ENCODE peak calls at places on chromosomes 5 and 9, in six cellular contexts. One of them, this sample, is unnamed.

GRCh38 chr5:117455236-117456233 is 880.9 kb upstream of the SEMA6A start:
- DNase-seq in mesenchymal stem cell: no peak
- DNase-seq in H1: peak
- DNase-seq in neuronal stem cell: no peak
- DNase-seq in H9: peak
- DNase-seq in trophoblast cell: no peak
- DNase-seq in this sample: no peak

GRCh38 chr9:114733814-114734213 is 51.8 kb upstream of the TEX48 start:
- DNase-seq in neuronal stem cell: no peak
- DNase-seq in mesenchymal stem cell: peak
- DNase-seq in H9: no peak
- DNase-seq in trophoblast cell: peak
- DNase-seq in H1: no peak
- DNase-seq in this sample: peak

GRCh38 chr9:1966725-1967366 is 48.3 kb upstream of the SMARCA2 start:
- DNase-seq in neuronal stem cell: no peak
- DNase-seq in H9: no peak
- DNase-seq in mesenchymal stem cell: no peak
- DNase-seq in H1: no peak
- DNase-seq in trophoblast cell: no peak
- DNase-seq in this sample: no peak

GRCh38 chr9:133429216-133429613 is 7.0 kb downstream of the ADAMTS13 start:
- DNase-seq in mesenchymal stem cell: no peak
- DNase-seq in neuronal stem cell: no peak
- DNase-seq in H9: peak
- DNase-seq in H1: no peak
- DNase-seq in trophoblast cell: no peak
- DNase-seq in this sample: no peak

GRCh38 chr5:87400305-87400899 is 12.3 kb downstream of the CCNH start:
- DNase-seq in neuronal stem cell: no peak
- DNase-seq in trophoblast cell: no peak
- DNase-seq in H9: no peak
- DNase-seq in H1: no peak
- DNase-seq in mesenchymal stem cell: peak
- DNase-seq in this sample: peak

GRCh38 chr5:152335461-152335860 is 69.6 kb downstream of the NMUR2 start:
- DNase-seq in mesenchymal stem cell: no peak
- DNase-seq in H9: no peak
- DNase-seq in neuronal stem cell: no peak
- DNase-seq in trophoblast cell: no peak
- DNase-seq in H1: no peak
- DNase-seq in this sample: no peak

GRCh38 chr9:72041775-72042194 is 18.6 kb downstream of the C9orf57 start:
- DNase-seq in neuronal stem cell: no peak
- DNase-seq in H1: no peak
- DNase-seq in H9: no peak
- DNase-seq in mesenchymal stem cell: no peak
- DNase-seq in trophoblast cell: no peak
- DNase-seq in this sample: peak

GRCh38 chr9:127751269-127752054 is 16.4 kb upstream of the TOR2A start:
- DNase-seq in neuronal stem cell: no peak
- DNase-seq in H9: peak
- DNase-seq in mesenchymal stem cell: peak
- DNase-seq in H1: no peak
- DNase-seq in trophoblast cell: no peak
- DNase-seq in this sample: no peak

GRCh38 chr9:78882501-78882900 is 585.6 kb downstream of the PSAT1 start:
- DNase-seq in H1: no peak
- DNase-seq in neuronal stem cell: no peak
- DNase-seq in mesenchymal stem cell: no peak
- DNase-seq in H9: no peak
- DNase-seq in trophoblast cell: no peak
- DNase-seq in this sample: no peak

GRCh38 chr5:150615141-150615699 is 25.2 kb upstream of the SYNPO start:
- DNase-seq in H9: no peak
- DNase-seq in H1: no peak
- DNase-seq in neuronal stem cell: no peak
- DNase-seq in mesenchymal stem cell: no peak
- DNase-seq in trophoblast cell: no peak
- DNase-seq in this sample: peak

GRCh38 chr9:132732326-132732725 is 62.1 kb downstream of the GTF3C4 start:
- DNase-seq in H1: no peak
- DNase-seq in mesenchymal stem cell: peak
- DNase-seq in neuronal stem cell: no peak
- DNase-seq in H9: no peak
- DNase-seq in trophoblast cell: peak
- DNase-seq in this sample: no peak

GRCh38 chr5:73947876-73948275 is 321.9 kb downstream of the ARHGEF28 start:
- DNase-seq in mesenchymal stem cell: no peak
- DNase-seq in trophoblast cell: no peak
- DNase-seq in H9: no peak
- DNase-seq in H1: no peak
- DNase-seq in neuronal stem cell: no peak
- DNase-seq in this sample: no peak

GRCh38 chr5:18465833-18466681 is 831.8 kb downstream of the TAF11L14 start:
- DNase-seq in H1: peak
- DNase-seq in H9: peak
- DNase-seq in trophoblast cell: peak
- DNase-seq in mesenchymal stem cell: peak
- DNase-seq in neuronal stem cell: peak
- DNase-seq in this sample: peak

GRCh38 chr9:75483636-75484035 is 395.3 kb downstream of the OSTF1 start:
- DNase-seq in H9: no peak
- DNase-seq in H1: no peak
- DNase-seq in mesenchymal stem cell: no peak
- DNase-seq in trophoblast cell: no peak
- DNase-seq in neuronal stem cell: no peak
- DNase-seq in this sample: no peak

GRCh38 chr5:159801303-159801702 is 115.0 kb upstream of the ADRA1B start:
- DNase-seq in trophoblast cell: no peak
- DNase-seq in neuronal stem cell: no peak
- DNase-seq in H9: no peak
- DNase-seq in mesenchymal stem cell: no peak
- DNase-seq in H1: no peak
- DNase-seq in this sample: no peak

GRCh38 chr9:31590091-31590490 is 794.4 kb upstream of the ACO1 start:
- DNase-seq in neuronal stem cell: no peak
- DNase-seq in H1: no peak
- DNase-seq in mesenchymal stem cell: peak
- DNase-seq in H9: no peak
- DNase-seq in trophoblast cell: no peak
- DNase-seq in this sample: no peak

GRCh38 chr5:137734962-137735530 is 843 bp downstream of the KLHL3 start:
- DNase-seq in mesenchymal stem cell: peak
- DNase-seq in neuronal stem cell: no peak
- DNase-seq in H1: no peak
- DNase-seq in trophoblast cell: no peak
- DNase-seq in H9: peak
- DNase-seq in this sample: peak

GRCh38 chr5:39341934-39342333 is 22.4 kb downstream of the C9 start:
- DNase-seq in H1: no peak
- DNase-seq in neuronal stem cell: no peak
- DNase-seq in trophoblast cell: no peak
- DNase-seq in mesenchymal stem cell: no peak
- DNase-seq in H9: no peak
- DNase-seq in this sample: no peak

GRCh38 chr5:31364881-31365636 is 166.8 kb downstream of the DROSHA start:
- DNase-seq in neuronal stem cell: no peak
- DNase-seq in H1: no peak
- DNase-seq in H9: no peak
- DNase-seq in trophoblast cell: peak
- DNase-seq in mesenchymal stem cell: no peak
- DNase-seq in this sample: peak

GRCh38 chr5:32170303-32171170 is 3.6 kb downstream of the GOLPH3 start:
- DNase-seq in H1: no peak
- DNase-seq in trophoblast cell: peak
- DNase-seq in H9: no peak
- DNase-seq in mesenchymal stem cell: peak
- DNase-seq in neuronal stem cell: no peak
- DNase-seq in this sample: peak

GRCh38 chr5:81827522-81827921 is 76.6 kb upstream of the SSBP2 start:
- DNase-seq in H1: no peak
- DNase-seq in mesenchymal stem cell: no peak
- DNase-seq in trophoblast cell: no peak
- DNase-seq in neuronal stem cell: no peak
- DNase-seq in H9: no peak
- DNase-seq in this sample: no peak

GRCh38 chr5:148928141-148928540 is 101.7 kb downstream of the ADRB2 start:
- DNase-seq in trophoblast cell: no peak
- DNase-seq in H1: no peak
- DNase-seq in H9: no peak
- DNase-seq in mesenchymal stem cell: no peak
- DNase-seq in neuronal stem cell: no peak
- DNase-seq in this sample: peak

GRCh38 chr5:172479034-172479783 is 24.9 kb upstream of the SH3PXD2B start:
- DNase-seq in H9: peak
- DNase-seq in H1: peak
- DNase-seq in trophoblast cell: peak
- DNase-seq in neuronal stem cell: peak
- DNase-seq in mesenchymal stem cell: peak
- DNase-seq in this sample: peak

GRCh38 chr9:98887918-98888510 is 55.7 kb upstream of the COL15A1 start:
- DNase-seq in neuronal stem cell: no peak
- DNase-seq in trophoblast cell: no peak
- DNase-seq in H9: no peak
- DNase-seq in mesenchymal stem cell: no peak
- DNase-seq in H1: no peak
- DNase-seq in this sample: peak

GRCh38 chr5:96297290-96297689 is 135.8 kb downstream of the PCSK1 start:
- DNase-seq in H1: no peak
- DNase-seq in H9: no peak
- DNase-seq in trophoblast cell: peak
- DNase-seq in neuronal stem cell: no peak
- DNase-seq in mesenchymal stem cell: peak
- DNase-seq in this sample: peak

GRCh38 chr5:132389453-132390286 is 20.2 kb downstream of the SLC22A5 start:
- DNase-seq in H1: no peak
- DNase-seq in H9: no peak
- DNase-seq in trophoblast cell: peak
- DNase-seq in mesenchymal stem cell: peak
- DNase-seq in neuronal stem cell: no peak
- DNase-seq in this sample: peak

GRCh38 chr5:150118561-150119229 is 32.3 kb upstream of the CSF1R start:
- DNase-seq in neuronal stem cell: no peak
- DNase-seq in mesenchymal stem cell: no peak
- DNase-seq in trophoblast cell: no peak
- DNase-seq in H1: no peak
- DNase-seq in H9: peak
- DNase-seq in this sample: no peak

DNA sequence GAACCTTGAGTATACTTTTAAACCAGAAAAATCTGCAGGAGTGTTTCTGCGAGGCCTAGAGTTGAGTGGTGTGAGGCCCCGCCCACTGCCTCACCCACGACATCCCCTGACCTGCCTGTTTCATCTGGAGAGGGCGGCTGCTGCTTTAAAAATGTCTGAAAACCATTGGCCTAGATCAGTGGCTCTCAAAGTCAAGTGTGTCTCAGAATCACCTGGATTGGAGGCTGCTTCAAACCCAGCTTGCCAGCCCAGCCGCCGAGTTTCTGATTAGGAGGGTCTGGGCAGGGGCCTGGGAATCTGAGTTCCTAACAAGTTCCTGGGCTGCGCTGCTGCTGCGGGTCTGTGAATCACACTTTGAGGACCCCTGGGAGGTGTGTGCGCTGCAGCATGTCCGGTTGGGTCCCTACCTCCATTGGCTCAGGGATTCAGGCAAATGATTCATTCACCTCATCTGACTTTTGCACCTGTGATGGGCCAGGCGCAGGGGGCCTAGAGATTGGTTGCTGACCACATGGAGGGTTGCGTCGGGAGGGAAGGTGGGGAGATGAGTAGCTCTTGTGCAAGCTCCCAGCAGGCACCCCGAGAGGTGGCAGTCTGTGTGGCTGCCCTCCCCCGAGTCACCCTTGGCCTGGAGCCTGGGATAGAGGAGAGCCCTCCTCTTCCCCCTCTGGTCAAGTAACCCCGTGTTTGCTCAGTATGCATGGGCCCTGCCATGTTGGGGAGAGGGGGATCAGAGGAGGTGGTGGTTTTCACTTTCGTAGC is 27.6 kb upstream of the HMCN2 start:
- DNase-seq in neuronal stem cell: no peak
- DNase-seq in trophoblast cell: no peak
- DNase-seq in H1: no peak
- DNase-seq in mesenchymal stem cell: peak
- DNase-seq in H9: no peak
- DNase-seq in this sample: no peak
- H3K4me2 ChIP-seq in neuronal stem cell: no peak
- H3K4me2 ChIP-seq in trophoblast cell: no peak
- H3K4me2 ChIP-seq in H1: no peak
- H3K4me2 ChIP-seq in mesenchymal stem cell: no peak
- H3K4me2 ChIP-seq in H9: no peak
- H3K4me2 ChIP-seq in this sample: no peak

GRCh38 chr5:1013238-1013947 is 4.8 kb downstream of the NKD2 start:
- DNase-seq in trophoblast cell: no peak
- DNase-seq in neuronal stem cell: no peak
- DNase-seq in H9: no peak
- DNase-seq in H1: no peak
- DNase-seq in mesenchymal stem cell: no peak
- DNase-seq in this sample: no peak
- H3K14ac ChIP-seq in trophoblast cell: no peak
- H3K14ac ChIP-seq in neuronal stem cell: peak
- H3K14ac ChIP-seq in H9: no peak
- H3K14ac ChIP-seq in H1: no peak
- H3K14ac ChIP-seq in mesenchymal stem cell: no peak
- H3K14ac ChIP-seq in this sample: no peak

GRCh38 chr5:79811081-79811480 is 121.4 kb downstream of the CMYA5 start:
- DNase-seq in mesenchymal stem cell: no peak
- DNase-seq in trophoblast cell: no peak
- DNase-seq in H1: no peak
- DNase-seq in neuronal stem cell: no peak
- DNase-seq in H9: no peak
- DNase-seq in this sample: no peak

GRCh38 chr5:79802404-79802803 is 112.8 kb downstream of the CMYA5 start:
- DNase-seq in H1: no peak
- DNase-seq in trophoblast cell: no peak
- DNase-seq in neuronal stem cell: no peak
- DNase-seq in mesenchymal stem cell: no peak
- DNase-seq in H9: no peak
- DNase-seq in this sample: no peak

GRCh38 chr5:79802995-79803394 is 113.4 kb downstream of the CMYA5 start:
- DNase-seq in trophoblast cell: no peak
- DNase-seq in H9: no peak
- DNase-seq in H1: no peak
- DNase-seq in neuronal stem cell: no peak
- DNase-seq in mesenchymal stem cell: peak
- DNase-seq in this sample: peak

GRCh38 chr5:79809743-79810142 is 120.1 kb downstream of the CMYA5 start:
- DNase-seq in H1: no peak
- DNase-seq in trophoblast cell: no peak
- DNase-seq in neuronal stem cell: no peak
- DNase-seq in H9: no peak
- DNase-seq in mesenchymal stem cell: no peak
- DNase-seq in this sample: no peak

GRCh38 chr5:79806741-79807140 is 117.1 kb downstream of the CMYA5 start:
- DNase-seq in H1: no peak
- DNase-seq in mesenchymal stem cell: peak
- DNase-seq in H9: no peak
- DNase-seq in trophoblast cell: no peak
- DNase-seq in neuronal stem cell: no peak
- DNase-seq in this sample: no peak
- H3K4me2 ChIP-seq in H1: no peak
- H3K4me2 ChIP-seq in mesenchymal stem cell: no peak
- H3K4me2 ChIP-seq in H9: no peak
- H3K4me2 ChIP-seq in trophoblast cell: no peak
- H3K4me2 ChIP-seq in neuronal stem cell: no peak
- H3K4me2 ChIP-seq in this sample: no peak

GRCh38 chr5:5308319-5308718 is 114.2 kb upstream of the ICE1 start:
- DNase-seq in trophoblast cell: no peak
- DNase-seq in H9: no peak
- DNase-seq in mesenchymal stem cell: no peak
- DNase-seq in neuronal stem cell: no peak
- DNase-seq in H1: no peak
- DNase-seq in this sample: no peak
- H3K14ac ChIP-seq in trophoblast cell: peak
- H3K14ac ChIP-seq in H9: no peak
- H3K14ac ChIP-seq in mesenchymal stem cell: no peak
- H3K14ac ChIP-seq in neuronal stem cell: peak
- H3K14ac ChIP-seq in H1: no peak
- H3K14ac ChIP-seq in this sample: no peak